ENCODE peak calls at places on chromosomes 6 and 20, in four cellular contexts. C is stromal cell of bone marrow, G is cardiac muscle cell, J is LoVo. W is an unnamed sample.

GRCh38 chr6:36382976-36383375 is 4.5 kb downstream of the ETV7 start:
- DNase-seq in C (no peak), G (no peak), J (no peak), W (no peak)

GRCh38 chr6:157075549-157076426 is 247.5 kb downstream of the TMEM242 start:
- DNase-seq in C (no peak), G (no peak), J (no peak), W (peak; percentile 38)

GRCh38 chr6:108690326-108691000 is 129.7 kb downstream of the FOXO3 start:
- DNase-seq in C (no peak), G (peak; percentile 53), J (no peak), W (no peak)

GRCh38 chr20:43516251-43516824 is 8.8 kb downstream of the L3MBTL1 start:
- DNase-seq in C (no peak), G (no peak), J (no peak), W (no peak)

GRCh38 chr6:47256361-47256760 is 53.3 kb downstream of the TNFRSF21 start:
- DNase-seq in C (peak; percentile 19), G (peak; percentile 71), J (no peak), W (no peak)

GRCh38 chr20:58938541-58938940 is 42.5 kb upstream of the NELFCD start:
- DNase-seq in C (no peak), G (no peak), J (no peak), W (no peak)

GRCh38 chr6:116011520-116011919 is 49.2 kb downstream of the FRK start:
- DNase-seq in C (no peak), G (no peak), J (peak; percentile 84), W (no peak)

GRCh38 chr6:21873562-21873961 is 280.0 kb downstream of the SOX4 start:
- DNase-seq in C (peak; percentile 96), G (peak; percentile 97), J (no peak), W (no peak)

GRCh38 chr6:107941627-107942026 is 16.4 kb downstream of the SEC63 start:
- DNase-seq in C (no peak), G (no peak), J (no peak), W (no peak)

GRCh38 chr6:88866856-88867255 is 96.6 kb downstream of the RNGTT start:
- DNase-seq in C (no peak), G (no peak), J (no peak), W (no peak)

GRCh38 chr6:111777357-111777756 is 95.9 kb downstream of the FYN start:
- DNase-seq in C (no peak), G (no peak), J (no peak), W (no peak)

GRCh38 chr6:24205020-24205492 is 79.0 kb downstream of the NRSN1 start:
- DNase-seq in C (peak; percentile 13), G (peak; percentile 55), J (peak; percentile 51), W (peak; percentile 17)

GRCh38 chr6:121652726-121653623 is 217.5 kb downstream of the GJA1 start:
- DNase-seq in C (peak; percentile 95), G (peak; percentile 87), J (peak; percentile 21), W (no peak)

GRCh38 chr20:16595376-16595775 is 22.1 kb upstream of the KIF16B start:
- DNase-seq in C (no peak), G (no peak), J (no peak), W (no peak)

GRCh38 chr6:37698264-37699137 is 818 bp upstream of the MDGA1 start:
- DNase-seq in C (no peak), G (peak; percentile 56), J (peak; percentile 67), W (peak; percentile 67)

GRCh38 chr6:105781905-105782304 is 304.2 kb upstream of the PRDM1 start:
- DNase-seq in C (no peak), G (no peak), J (no peak), W (no peak)

GRCh38 chr20:60065741-60066437 is 107.7 kb downstream of the CDH26 start:
- DNase-seq in C (no peak), G (no peak), J (no peak), W (no peak)

GRCh38 chr20:41509801-41510200 is 108.4 kb downstream of the CHD6 start:
- DNase-seq in C (peak; percentile 59), G (peak; percentile 83), J (no peak), W (no peak)

GRCh38 chr20:7775072-7775471 is 165.2 kb downstream of the HAO1 start:
- DNase-seq in C (peak; percentile 84), G (no peak), J (no peak), W (no peak)

W was measured in GM20000.